ENCODE peak calls at places on chromosomes 3 and 15, in seven cellular contexts. T, J, N, H, E, G and S are unnamed samples.

GRCh38 chr3:28250999-28251398 is 9.6 kb downstream of the CMC1 start:
- DNase-seq in T (no peak), H (no peak), G (no peak), N (no peak), E (no peak), J (no peak), S (no peak)

GRCh38 chr15:40906947-40907802 is 12.9 kb downstream of the VPS18 start:
- DNase-seq in H (peak; percentile 51), E (peak; percentile 75), J (no peak), G (no peak), T (no peak), N (no peak), S (no peak)

GRCh38 chr3:75192065-75192658 is 472.0 kb upstream of the FRG2C start:
- DNase-seq in N (no peak), T (peak; percentile 14), G (peak; percentile 0), E (peak; percentile 74), J (peak; percentile 62), H (peak; percentile 50), S (no peak)

GRCh38 chr3:124619887-124620599 is 110.2 kb upstream of the UMPS start:
- DNase-seq in G (no peak), T (no peak), H (no peak), N (no peak), J (no peak), E (no peak), S (no peak)

GRCh38 chr15:42728975-42729374 is 8.0 kb downstream of the CDAN1 start:
- DNase-seq in H (no peak), G (no peak), N (no peak), T (no peak), J (no peak), E (no peak), S (no peak)

GRCh38 chr3:98482717-98483482 is 14.6 kb upstream of the OR5K2 start:
- DNase-seq in T (no peak), N (no peak), H (no peak), G (no peak), J (no peak), E (no peak), S (no peak)

GRCh38 chr3:95343767-95344166 is 1280.9 kb downstream of the NSUN3 start:
- DNase-seq in G (no peak), N (no peak), J (no peak), T (no peak), H (no peak), E (no peak), S (no peak)

GRCh38 chr15:35168464-35168863 is 83.4 kb upstream of the NANOGP8 start:
- DNase-seq in E (no peak), G (peak; percentile 17), N (no peak), J (peak; percentile 28), T (no peak), H (peak; percentile 46), S (no peak)

GRCh38 chr15:62799919-62800318 is 242.6 kb upstream of the TPM1 start:
- DNase-seq in H (peak; percentile 56), N (no peak), T (no peak), G (no peak), E (no peak), J (peak; percentile 41), S (no peak)

GRCh38 chr3:136207741-136208140 is 11.6 kb upstream of the MSL2 start:
- DNase-seq in H (no peak), J (no peak), T (no peak), N (no peak), G (no peak), E (no peak), S (no peak)

GRCh38 chr15:42331235-42331634 is 28.1 kb upstream of the CAPN3 start:
- DNase-seq in N (no peak), J (no peak), E (no peak), H (no peak), G (no peak), T (no peak), S (no peak)

GRCh38 chr3:66039590-66039887 is 821 bp upstream of the MAGI1 start:
- DNase-seq in N (peak; percentile 77), G (no peak), T (peak; percentile 17), H (peak; percentile 56), J (peak; percentile 53), E (peak; percentile 58), S (peak; percentile 67)

GRCh38 chr15:37877851-37878577 is 56.4 kb upstream of the TMCO5A start:
- DNase-seq in E (no peak), N (no peak), G (no peak), J (peak; percentile 83), T (no peak), H (peak; percentile 84), S (no peak)

GRCh38 chr15:40909662-40910625 is 15.7 kb downstream of the VPS18 start:
- DNase-seq in T (no peak), H (peak; percentile 72), G (peak; percentile 60), E (no peak), J (peak; percentile 27), N (no peak), S (no peak)

DNA sequence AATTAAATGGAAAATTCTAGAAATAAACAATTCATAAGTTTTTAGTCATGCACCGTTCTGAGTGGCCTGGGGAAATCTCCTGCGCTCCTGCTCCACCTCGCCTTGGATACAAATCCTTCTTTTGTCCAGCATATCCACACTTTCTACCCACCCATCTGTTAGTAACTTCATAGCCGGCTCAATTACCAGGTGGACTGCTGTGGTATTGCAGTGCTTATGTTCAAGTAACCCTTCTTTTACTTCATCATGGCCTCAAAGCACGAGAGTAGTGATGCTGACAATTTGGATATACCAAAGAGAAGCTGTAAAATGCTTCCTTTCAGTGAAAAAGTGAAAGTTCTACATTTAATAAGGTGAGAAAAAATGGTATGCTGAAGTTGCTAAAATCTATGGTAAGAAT is 142.3 kb upstream of the CHL1 start:
- DNase-seq in G (no peak), J (no peak), E (no peak), H (no peak), T (no peak), N (no peak), S (no peak)
- TF ChIP-seq CTCF in G (no peak), J (no peak), E (no peak), H (no peak), T (peak; percentile 21), N (no peak), S (no peak)

GRCh38 chr15:101660005-101660404 is 7.8 kb upstream of the TM2D3 start:
- DNase-seq in H (no peak), G (no peak), J (no peak), T (no peak), N (no peak), E (no peak), S (no peak)

GRCh38 chr15:101654191-101654590 is 2.0 kb upstream of the TM2D3 start:
- DNase-seq in G (no peak), E (no peak), T (no peak), J (no peak), N (no peak), H (no peak), S (no peak)

GRCh38 chr15:101652783-101653430 is 726 bp upstream of the TM2D3 start:
- DNase-seq in G (no peak), E (no peak), N (no peak), H (no peak), J (no peak), T (peak; percentile 18), S (no peak)

GRCh38 chr15:101657968-101658784 is 6.0 kb upstream of the TM2D3 start:
- DNase-seq in G (no peak), J (no peak), E (no peak), H (no peak), T (no peak), N (no peak), S (no peak)

DNA sequence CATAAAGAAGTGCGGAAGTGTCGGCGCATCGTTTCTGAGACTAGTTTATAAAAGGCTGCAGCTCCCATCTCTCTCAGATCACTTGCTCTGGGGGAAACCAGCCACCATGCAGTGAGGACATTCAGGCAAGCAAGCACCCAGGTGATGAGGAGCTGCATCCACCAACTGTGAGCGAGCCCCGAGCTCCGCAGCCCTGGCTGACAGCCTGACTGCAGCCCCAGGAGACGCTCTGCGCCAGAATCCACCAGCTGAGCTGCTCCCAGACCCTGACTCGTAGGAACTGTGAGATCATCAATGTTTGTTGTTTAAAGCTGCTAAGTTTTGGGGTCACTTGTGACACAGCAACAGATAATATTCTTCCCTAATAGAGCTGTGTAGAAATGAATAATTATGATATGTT is 5.0 kb upstream of the TM2D3 start:
- DNase-seq in N (no peak), T (no peak), H (no peak), J (no peak), G (no peak), E (no peak), S (no peak)
- TF ChIP-seq CTCF in N (no peak), T (no peak), H (no peak), J (no peak), G (no peak), E (no peak), S (no peak)

DNA sequence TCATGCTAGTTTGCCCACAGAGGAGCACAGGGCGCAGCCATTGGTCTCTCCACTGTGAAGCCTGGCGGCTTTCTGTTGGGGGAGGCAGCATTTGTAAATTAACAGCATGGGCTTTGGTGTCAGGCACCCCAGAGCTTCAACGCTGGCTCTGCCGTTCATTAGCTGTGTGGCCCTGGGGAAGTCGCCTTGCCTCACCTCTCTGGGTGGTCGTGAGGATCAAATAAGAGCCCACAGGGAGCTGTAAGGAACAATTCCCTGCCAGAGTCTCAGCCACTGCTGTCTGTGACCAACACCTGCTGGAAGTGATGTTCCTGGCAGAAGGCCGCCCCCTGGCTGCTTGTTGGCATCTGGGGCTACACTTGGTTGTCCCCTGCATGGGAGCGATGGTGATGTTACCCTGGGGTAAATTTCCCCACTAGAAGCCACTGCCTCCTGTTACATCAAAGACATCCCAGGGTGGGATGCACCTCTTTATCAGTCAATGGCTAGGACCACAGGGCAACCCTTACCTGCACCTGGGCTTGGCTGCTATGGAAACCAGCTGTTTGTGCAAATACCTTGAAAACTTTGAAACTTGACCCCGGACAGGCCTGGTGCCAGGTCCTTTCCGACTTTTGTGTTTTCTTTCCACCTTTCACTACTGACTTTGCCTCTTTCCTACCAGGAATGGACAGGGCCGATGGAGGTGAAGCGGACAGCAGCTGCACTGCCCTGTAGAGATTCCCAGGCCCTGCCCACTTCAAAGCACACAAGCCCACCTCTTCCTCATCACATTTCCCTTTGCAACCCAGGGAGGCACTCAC is 36.9 kb downstream of the DNASE1L3 start:
- DNase-seq in T (peak; percentile 26), N (no peak), H (peak; percentile 24), E (peak; percentile 58), G (no peak), J (no peak), S (no peak)
- TF ChIP-seq CTCF in T (peak; percentile 46), N (no peak), H (peak; percentile 23), E (no peak), G (peak; percentile 35), J (peak; percentile 14), S (peak; percentile 62)

DNA sequence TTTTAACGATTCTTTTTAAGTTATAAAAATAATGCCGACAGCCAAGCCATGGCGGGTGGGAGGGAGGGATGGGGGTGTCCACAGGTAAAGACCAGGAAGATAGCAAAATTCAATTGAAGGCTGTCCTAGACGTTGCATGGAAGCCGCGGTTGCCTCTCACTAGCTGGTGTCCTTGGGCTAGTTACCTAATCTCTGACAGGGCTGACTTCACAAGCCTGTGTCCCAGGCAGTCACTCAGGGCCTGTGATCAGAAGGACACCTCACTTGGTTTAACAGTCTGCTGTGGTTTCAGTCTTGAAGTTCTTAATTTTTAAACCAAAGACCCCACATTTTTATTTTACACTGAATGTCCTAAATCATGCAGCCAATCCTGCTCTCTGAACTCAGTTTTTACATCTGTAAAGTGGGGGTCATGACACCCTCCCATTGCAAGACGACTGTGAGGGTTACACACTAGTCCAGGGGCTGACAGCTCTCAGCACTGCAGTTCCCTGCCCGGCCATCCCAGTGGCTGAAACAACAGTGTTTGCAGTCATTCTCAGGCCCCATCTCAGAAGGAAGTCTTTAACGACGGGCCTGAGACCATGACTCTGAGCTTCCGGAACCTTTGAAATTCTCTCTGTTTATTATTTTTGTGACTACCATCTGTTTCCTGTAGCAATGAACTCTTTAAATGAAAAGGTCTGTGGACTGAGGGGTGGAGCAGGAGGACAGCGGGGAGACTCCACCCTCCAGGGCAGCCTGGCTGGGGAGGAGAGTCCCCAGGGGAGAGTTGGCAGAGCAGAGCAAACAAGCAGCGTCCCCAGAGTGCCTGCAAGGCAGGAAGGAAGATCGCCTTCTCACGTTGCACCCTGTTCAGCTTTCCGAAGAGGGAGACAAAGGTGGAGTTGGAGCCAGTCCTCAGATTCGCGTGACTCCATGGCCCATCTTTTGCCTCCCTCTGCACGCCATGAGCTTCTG is 525.4 kb upstream of the PROK2 start:
- DNase-seq in N (no peak), G (peak; percentile 76), E (peak; percentile 40), J (peak; percentile 43), T (no peak), H (peak; percentile 51), S (no peak)
- TF ChIP-seq CTCF in N (no peak), G (no peak), E (no peak), J (no peak), T (no peak), H (no peak), S (no peak)